ENCODE peak calls at places on chromosomes 12 and 14, in four cellular contexts. K is A549, O is COR-L47, L is islet precursor cell. B is an unnamed sample.

GRCh38 chr14:69891422-69891821 is 12.2 kb downstream of the SMOC1 start:
- DNase-seq in K (no peak), O (no peak), L (no peak), B (no peak)

GRCh38 chr12:85835810-85836715 is at the start of gene RASSF9:
- DNase-seq in K (peak), O (no peak), L (peak), B (no peak)

GRCh38 chr14:78701246-78701645 is 531.1 kb downstream of the NRXN3 start:
- DNase-seq in K (no peak), O (no peak), L (peak), B (no peak)

GRCh38 chr14:104135904-104136471 is 2.4 kb upstream of the KIF26A start:
- DNase-seq in K (no peak), O (peak), L (peak), B (no peak)

GRCh38 chr14:84961637-84962036 is 568.3 kb upstream of the FLRT2 start:
- DNase-seq in K (no peak), O (no peak), L (no peak), B (peak)

GRCh38 chr12:12893438-12893837 is 2.1 kb downstream of the GPRC5A start:
- DNase-seq in K (no peak), O (no peak), L (no peak), B (no peak)

GRCh38 chr12:104623920-104624319 is 167.2 kb downstream of the CHST11 start:
- DNase-seq in K (no peak), O (no peak), L (peak), B (no peak)

GRCh38 chr12:122297494-122297893 is 31.2 kb upstream of the VPS33A start:
- DNase-seq in K (no peak), O (no peak), L (no peak), B (no peak)

GRCh38 chr12:67068773-67069450 is 200.2 kb upstream of the CAND1 start:
- DNase-seq in K (peak), O (peak), L (peak), B (no peak)

GRCh38 chr12:103930787-103931536 is 752 bp downstream of the HSP90B1 start:
- DNase-seq in K (peak), O (no peak), L (peak), B (peak)

GRCh38 chr14:101474563-101475467 is 86.5 kb upstream of the DIO3 start:
- DNase-seq in K (no peak), O (no peak), L (peak), B (no peak)

GRCh38 chr14:92135269-92135668 is 13.5 kb downstream of the CPSF2 start:
- DNase-seq in K (peak), O (peak), L (no peak), B (peak)

GRCh38 chr14:89303452-89304435 is 113.3 kb downstream of the FOXN3 start:
- DNase-seq in K (no peak), O (peak), L (peak), B (peak)

GRCh38 chr12:97308576-97309198 is 153.9 kb upstream of the RMST start:
- DNase-seq in K (peak), O (peak), L (no peak), B (peak)

GRCh38 chr14:75165586-75166391 is 10.6 kb downstream of the TMED10 start:
- DNase-seq in K (no peak), O (no peak), L (no peak), B (no peak)

GRCh38 chr12:76018111-76018510 is 13.5 kb downstream of the PHLDA1 start:
- DNase-seq in K (peak), O (no peak), L (peak), B (no peak)

GRCh38 chr14:73176673-73177072 is 40.4 kb downstream of the PSEN1 start:
- DNase-seq in K (no peak), O (no peak), L (no peak), B (no peak)

GRCh38 chr14:103118663-103119404 is 4.4 kb upstream of the TNFAIP2 start:
- DNase-seq in K (no peak), O (no peak), L (no peak), B (no peak)

GRCh38 chr14:101241147-101241546 is 320.1 kb upstream of the DIO3 start:
- DNase-seq in K (no peak), O (no peak), L (no peak), B (no peak)

GRCh38 chr12:120928864-120929652 is 24.9 kb upstream of the SPPL3 start:
- DNase-seq in K (no peak), O (no peak), L (peak), B (no peak)

GRCh38 chr12:104951759-104952509 is 6.2 kb downstream of the SLC41A2 start:
- DNase-seq in K (no peak), O (no peak), L (no peak), B (no peak)

GRCh38 chr14:102050625-102051024 is 36.2 kb downstream of the HSP90AA1 start:
- DNase-seq in K (no peak), O (no peak), L (no peak), B (no peak)